ENCODE peak calls at places on chromosomes 13 and 19, in four cellular contexts. Q, Y, W and P are unnamed samples.

GRCh38 chr13:111328111-111328802 is 7.8 kb downstream of the TEX29 start:
- DNase-seq in Q (no peak), Y (peak; percentile 31), W (no peak), P (no peak)

GRCh38 chr13:110640591-110641029 is 25.3 kb downstream of the NAXD start:
- DNase-seq in Q (no peak), Y (no peak), W (peak; percentile 48), P (no peak)

GRCh38 chr13:45073809-45074208 is 46.5 kb upstream of the GTF2F2 start:
- DNase-seq in Q (no peak), Y (no peak), W (no peak), P (no peak)

GRCh38 chr13:32001392-32001768 is 30.2 kb upstream of the FRY start:
- DNase-seq in Q (peak; percentile 32), Y (no peak), W (peak; percentile 44), P (no peak)

GRCh38 chr19:6108721-6109633 is 1.3 kb downstream of the RFX2 start:
- DNase-seq in Q (no peak), Y (peak; percentile 72), W (peak; percentile 83), P (peak; percentile 92)

GRCh38 chr13:88802886-88803285 is 1131.7 kb downstream of the SLITRK5 start:
- DNase-seq in Q (no peak), Y (no peak), W (no peak), P (no peak)

GRCh38 chr13:93305886-93306285 is 79.3 kb downstream of the GPC6 start:
- DNase-seq in Q (no peak), Y (no peak), W (no peak), P (no peak)

GRCh38 chr19:10334340-10335148 is 1.2 kb upstream of the RAVER1 start:
- DNase-seq in Q (peak; percentile 96), Y (no peak), W (peak; percentile 94), P (peak; percentile 98)

GRCh38 chr19:52991484-52991883 is 22.2 kb upstream of the ERVV-1 start:
- DNase-seq in Q (no peak), Y (no peak), W (no peak), P (no peak)

GRCh38 chr13:63643543-63643942 is 2227.9 kb upstream of the PCDH20 start:
- DNase-seq in Q (no peak), Y (no peak), W (no peak), P (no peak)

GRCh38 chr13:20610006-20610405 is 43.0 kb downstream of the IFT88 start:
- DNase-seq in Q (no peak), Y (no peak), W (no peak), P (no peak)

GRCh38 chr19:6713773-6714692 is 6.4 kb downstream of the C3 start:
- DNase-seq in Q (no peak), Y (no peak), W (no peak), P (no peak)

GRCh38 chr13:44930907-44931676 is 58.2 kb downstream of the NUFIP1 start:
- DNase-seq in Q (no peak), Y (no peak), W (no peak), P (no peak)

GRCh38 chr19:51514866-51515481 is 13.4 kb upstream of the SIGLEC12 start:
- DNase-seq in Q (peak; percentile 51), Y (no peak), W (no peak), P (no peak)

GRCh38 chr19:16366433-16367268 is 42.0 kb downstream of the KLF2 start:
- DNase-seq in Q (no peak), Y (peak; percentile 74), W (no peak), P (peak; percentile 54)

GRCh38 chr19:33798701-33799111 is 2.0 kb downstream of the KCTD15 start:
- DNase-seq in Q (peak; percentile 35), Y (no peak), W (no peak), P (no peak)

GRCh38 chr13:75481176-75482069 is 546 bp downstream of the TBC1D4 start:
- DNase-seq in Q (peak; percentile 61), Y (peak; percentile 52), W (peak; percentile 36), P (peak; percentile 53)

GRCh38 chr13:40963927-40964326 is 55.2 kb downstream of the ELF1 start:
- DNase-seq in Q (no peak), Y (no peak), W (no peak), P (no peak)

GRCh38 chr13:110563463-110563774 is 1.9 kb upstream of the RAB20 start:
- DNase-seq in Q (no peak), Y (no peak), W (no peak), P (peak; percentile 32)

GRCh38 chr13:28819748-28820098 is 416 bp upstream of the MTUS2 start:
- DNase-seq in Q (peak; percentile 86), Y (no peak), W (peak; percentile 69), P (peak; percentile 74)

GRCh38 chr13:24516919-24517318 is 4.3 kb upstream of the PARP4 start:
- DNase-seq in Q (no peak), Y (no peak), W (no peak), P (no peak)

GRCh38 chr13:52414963-52415362 is 9.0 kb upstream of the THSD1 start:
- DNase-seq in Q (no peak), Y (no peak), W (no peak), P (no peak)

GRCh38 chr19:42176990-42177685 is 40.3 kb downstream of the DEDD2 start:
- DNase-seq in Q (peak; percentile 89), Y (peak; percentile 84), W (peak; percentile 71), P (peak; percentile 85)

GRCh38 chr13:99425485-99426341 is 75.6 kb upstream of the TM9SF2 start:
- DNase-seq in Q (peak; percentile 46), Y (peak; percentile 71), W (no peak), P (no peak)

GRCh38 chr13:50069255-50069654 is 54.0 kb downstream of the KCNRG start:
- DNase-seq in Q (no peak), Y (no peak), W (no peak), P (no peak)

GRCh38 chr19:47537493-47537892 is 22.6 kb upstream of the NAPA start:
- DNase-seq in Q (no peak), Y (no peak), W (no peak), P (no peak)

GRCh38 chr13:50713849-50714248 is 129.6 kb downstream of the DLEU7 start:
- DNase-seq in Q (no peak), Y (peak; percentile 52), W (no peak), P (no peak)

GRCh38 chr19:56811480-56811879 is 29.0 kb downstream of the PEG3 start:
- DNase-seq in Q (no peak), Y (no peak), W (no peak), P (no peak)

GRCh38 chr13:70080030-70080429 is 27.6 kb upstream of the ATXN8OS start:
- DNase-seq in Q (no peak), Y (no peak), W (peak; percentile 46), P (no peak)

GRCh38 chr19:10009269-10009665 is 1.0 kb downstream of the COL5A3 start:
- DNase-seq in Q (peak; percentile 80), Y (peak; percentile 61), W (peak; percentile 85), P (peak; percentile 89)

GRCh38 chr13:73195091-73195490 is 136.3 kb downstream of the KLF5 start:
- DNase-seq in Q (no peak), Y (no peak), W (no peak), P (no peak)

GRCh38 chr13:65943711-65944110 is 1286.4 kb downstream of the PCDH9 start:
- DNase-seq in Q (no peak), Y (no peak), W (no peak), P (no peak)

GRCh38 chr13:112073245-112074138 is 6.5 kb downstream of the SOX1 start:
- DNase-seq in Q (peak; percentile 24), Y (no peak), W (no peak), P (no peak)

GRCh38 chr19:5669212-5669611 is 11.1 kb downstream of the MICOS13 start:
- DNase-seq in Q (no peak), Y (no peak), W (no peak), P (peak; percentile 24)

GRCh38 chr19:40357655-40358054 is 9.2 kb downstream of the PLD3 start:
- DNase-seq in Q (no peak), Y (no peak), W (no peak), P (no peak)
- H3K27ac ChIP-seq in Q (no peak overlapping the region), Y (no peak overlapping the region), W (no peak overlapping the region), P (no peak overlapping the region)

GRCh38 chr19:821228-821975 is at the start of gene PLPPR3:
- DNase-seq in Q (peak; percentile 69), Y (no peak), W (no peak), P (peak; percentile 45)
- H3K4me3 ChIP-seq in Q (peak within 1 kb of the TSS; percentile 97), Y (no peak within 1 kb of the TSS), W (peak within 1 kb of the TSS; percentile 46), P (no peak within 1 kb of the TSS)

GRCh38 chr19:30105316-30105715 is 163.3 kb downstream of the URI1 start:
- DNase-seq in Q (no peak), Y (no peak), W (no peak), P (no peak)
- H3K4me1 ChIP-seq in Q (no peaks in the 10 kb centered on the region), Y (no peaks in the 10 kb centered on the region), W (no peaks in the 10 kb centered on the region), P (no peaks in the 10 kb centered on the region)

GRCh38 chr13:30872685-30873443 is 33.2 kb upstream of the MEDAG start:
- DNase-seq in Q (no peak), Y (no peak), W (no peak), P (peak; percentile 89)
- H3K27ac ChIP-seq in Q (no peak overlapping the region), Y (no peak overlapping the region), W (peak overlapping the region; percentile 19), P (peak overlapping the region; percentile 98)